ENCODE peak calls at places on chromosomes 5 and 9, in four cellular contexts. N is PC-9, I is body of pancreas, Q is pancreas. L is an unnamed sample. For H3K4me1, the result is how much of the 10 kb centered on the place peaks cover.

GRCh38 chr9:3931996-3932906 is 367.6 kb downstream of the GLIS3 start:
- DNase-seq in I (no peak), N (no peak), Q (no peak), L (no peak)

GRCh38 chr5:42636425-42636824 is 120.2 kb upstream of the CCDC152 start:
- DNase-seq in I (no peak), Q (no peak), N (no peak), L (no peak)

GRCh38 chr5:167688731-167689130 is 602.7 kb upstream of the WWC1 start:
- DNase-seq in Q (no peak), I (no peak), N (no peak), L (no peak)

GRCh38 chr5:1634337-1634661 is 110.5 kb upstream of the LPCAT1 start:
- DNase-seq in Q (no peak), N (no peak), I (no peak), L (no peak)

GRCh38 chr5:135467051-135467625 is 15.0 kb upstream of the TIFAB start:
- DNase-seq in Q (peak), N (no peak), I (no peak), L (no peak)

GRCh38 chr5:79256563-79256962 is 20.6 kb downstream of the JMY start:
- DNase-seq in N (no peak), I (no peak), Q (no peak), L (no peak)

GRCh38 chr5:55645304-55645703 is 66.8 kb downstream of the SLC38A9 start:
- DNase-seq in Q (no peak), I (no peak), N (no peak), L (no peak)

GRCh38 chr9:137074657-137075274 is 2.6 kb upstream of the UAP1L1 start:
- DNase-seq in N (no peak), I (no peak), Q (no peak), L (no peak)

GRCh38 chr5:126267435-126267834 is 155.8 kb upstream of the GRAMD2B start:
- DNase-seq in I (no peak), Q (no peak), N (no peak), L (no peak)

GRCh38 chr5:61162010-61162831 is at the start of gene SMIM15:
- DNase-seq in Q (peak), I (peak), N (peak), L (peak)

GRCh38 chr5:123807177-123807900 is 295.4 kb downstream of the CSNK1G3 start:
- DNase-seq in I (no peak), N (no peak), Q (no peak), L (no peak)

GRCh38 chr9:113646491-113646890 is 183.0 kb downstream of the RGS3 start:
- DNase-seq in I (no peak), Q (no peak), N (no peak), L (no peak)

GRCh38 chr5:95919658-95920057 is 42.0 kb downstream of the ELL2 start:
- DNase-seq in I (no peak), Q (no peak), N (no peak), L (no peak)

GRCh38 chr5:170100051-170100943 is 5.4 kb upstream of the FOXI1 start:
- DNase-seq in I (peak), N (peak), Q (peak), L (peak)

GRCh38 chr5:130126748-130127147 is 222.5 kb downstream of the CHSY3 start:
- DNase-seq in I (no peak), Q (no peak), N (no peak), L (no peak)

GRCh38 chr5:141560141-141560540 is 58.7 kb downstream of the DIAPH1 start:
- DNase-seq in Q (no peak), I (peak), N (no peak), L (no peak)

GRCh38 chr5:109467058-109467457 is 57.3 kb upstream of the PJA2 start:
- DNase-seq in Q (no peak), N (no peak), I (no peak), L (no peak)

GRCh38 chr5:168047043-168047668 is 244.3 kb upstream of the WWC1 start:
- DNase-seq in I (peak), N (peak), Q (no peak), L (peak)

GRCh38 chr5:123754903-123755302 is 242.9 kb downstream of the CSNK1G3 start:
- DNase-seq in I (no peak), Q (no peak), N (no peak), L (no peak)

GRCh38 chr5:93674138-93674537 is 67.3 kb downstream of the POU5F2 start:
- DNase-seq in Q (no peak), I (no peak), N (no peak), L (no peak)

GRCh38 chr5:5270161-5270560 is 130.0 kb downstream of the ADAMTS16 start:
- DNase-seq in N (no peak), Q (no peak), I (no peak), L (no peak)

GRCh38 chr5:5270958-5271605 is 131.0 kb downstream of the ADAMTS16 start:
- DNase-seq in I (peak), N (peak), Q (peak), L (peak)

GRCh38 chr5:5273976-5274375 is 133.8 kb downstream of the ADAMTS16 start:
- DNase-seq in Q (no peak), N (no peak), I (no peak), L (no peak)

GRCh38 chr5:5273398-5273797 is 133.3 kb downstream of the ADAMTS16 start:
- DNase-seq in I (no peak), Q (no peak), N (no peak), L (no peak)

GRCh38 chr5:5271606-5272321 is 131.6 kb downstream of the ADAMTS16 start:
- DNase-seq in Q (no peak), N (peak), I (no peak), L (no peak)
- H3K4me1 ChIP-seq in Q (under half), N (under half), I (under half), L (under half)

GRCh38 chr5:150625831-150626746 is 14.4 kb upstream of the SYNPO start:
- DNase-seq in Q (no peak), N (no peak), I (no peak), L (no peak)

GRCh38 chr5:150625164-150625535 is 15.3 kb upstream of the SYNPO start:
- DNase-seq in N (no peak), I (peak), Q (peak), L (no peak)

GRCh38 chr5:150623878-150624216 is 16.6 kb upstream of the SYNPO start:
- DNase-seq in I (no peak), N (no peak), Q (no peak), L (no peak)

GRCh38 chr5:150623152-150623877 is 17.1 kb upstream of the SYNPO start:
- DNase-seq in N (no peak), Q (no peak), I (no peak), L (no peak)

GRCh38 chr5:150624334-150625163 is 15.9 kb upstream of the SYNPO start:
- DNase-seq in N (no peak), I (no peak), Q (peak), L (no peak)
- H3K4me1 ChIP-seq in N (under half), I (half or more), Q (under half), L (under half)

DNA sequence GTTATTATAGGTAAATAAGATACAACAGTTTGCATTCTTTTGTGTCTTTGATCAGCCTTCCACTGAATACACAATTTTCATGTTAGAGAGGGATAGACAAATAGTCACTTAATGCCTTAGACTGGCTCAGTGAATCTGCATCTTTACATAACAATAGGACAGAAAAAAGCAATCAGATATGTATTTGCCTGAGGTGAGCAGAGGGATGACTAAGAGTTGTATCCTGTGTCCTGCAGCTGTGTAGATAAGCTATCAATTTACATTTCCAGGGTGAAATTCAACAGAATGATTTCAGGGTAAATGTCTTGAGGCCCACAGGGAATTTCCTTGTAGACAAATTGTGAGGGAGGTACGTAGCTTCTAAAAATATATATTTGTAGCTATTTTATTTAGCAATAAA is 586.2 kb upstream of the CDH6 start:
- DNase-seq in Q (no peak), I (no peak), N (no peak), L (no peak)
- H3K4me1 ChIP-seq in Q (under half), I (under half), N (under half), L (under half)

GRCh38 chr9:133161542-133161950 is 2.2 kb downstream of the GBGT1 start:
- DNase-seq in I (no peak), Q (no peak), N (no peak), L (no peak)

GRCh38 chr9:133160742-133161541 is 2.8 kb downstream of the GBGT1 start:
- DNase-seq in I (peak), Q (peak), N (peak), L (peak)

GRCh38 chr9:133162802-133163558 is 734 bp downstream of the GBGT1 start:
- DNase-seq in Q (no peak), N (no peak), I (no peak), L (no peak)

GRCh38 chr9:133155156-133155555 is 8.6 kb downstream of the GBGT1 start:
- DNase-seq in I (no peak), Q (no peak), N (no peak), L (no peak)

DNA sequence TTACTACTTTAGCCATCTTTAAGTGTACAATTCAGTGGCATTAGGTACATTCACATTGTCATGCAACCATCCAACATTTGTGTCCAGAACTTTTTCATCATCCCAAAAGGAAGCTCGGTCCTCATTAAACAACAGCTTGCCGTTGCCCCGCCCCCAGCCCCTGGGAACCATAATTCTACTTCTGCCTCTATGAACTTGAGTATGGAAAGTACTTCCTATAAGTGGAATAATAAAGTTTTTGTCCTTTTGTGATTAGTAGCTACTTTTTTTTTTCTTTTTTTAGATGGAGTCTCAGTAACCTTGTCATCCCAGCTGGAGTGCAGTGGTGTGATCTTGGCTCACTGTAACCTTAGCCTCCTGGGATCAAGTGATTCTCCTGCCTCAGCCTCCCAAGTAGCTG is 5.0 kb downstream of the GBGT1 start:
- DNase-seq in N (no peak), I (no peak), Q (no peak), L (no peak)
- H3K4me1 ChIP-seq in N (under half), I (under half), Q (under half), L (under half)

GRCh38 chr5:139650689-139651501 is 2.7 kb downstream of the CXXC5 start:
- DNase-seq in I (peak), N (peak), Q (peak), L (peak)
- H3K4me1 ChIP-seq in I (half or more), N (under half), Q (under half), L (half or more)

GRCh38 chr9:19114680-19115270 is 12.1 kb upstream of the HAUS6 start:
- DNase-seq in N (no peak), Q (no peak), I (no peak), L (no peak)

GRCh38 chr9:19117039-19117716 is 10.1 kb downstream of the PLIN2 start:
- DNase-seq in I (no peak), N (no peak), Q (no peak), L (no peak)

GRCh38 chr9:19113964-19114679 is 11.4 kb upstream of the HAUS6 start:
- DNase-seq in N (no peak), I (no peak), Q (no peak), L (no peak)

GRCh38 chr9:19119241-19119640 is 8.1 kb downstream of the PLIN2 start:
- DNase-seq in Q (no peak), N (no peak), I (no peak), L (no peak)

DNA sequence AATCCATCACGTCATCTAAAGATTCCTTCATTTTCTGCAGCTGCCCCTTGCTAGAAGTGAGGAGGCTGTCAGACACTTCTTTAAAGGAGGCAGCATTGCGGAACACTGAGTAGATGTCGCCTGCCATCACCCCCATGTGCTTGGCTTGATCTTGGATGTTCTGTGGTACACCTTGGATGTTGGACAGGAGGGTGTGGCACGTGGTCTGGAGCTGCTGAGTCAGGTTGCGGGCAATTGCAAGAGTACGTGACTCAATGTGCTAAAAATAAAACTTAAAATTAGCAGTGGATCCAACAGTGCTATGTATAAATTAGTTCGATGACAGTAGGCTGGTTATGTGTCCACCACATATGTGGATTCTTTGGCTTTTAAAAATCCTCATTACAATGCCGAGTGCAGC is 10.9 kb downstream of the PLIN2 start:
- DNase-seq in Q (no peak), N (no peak), I (no peak), L (no peak)
- H3K4me1 ChIP-seq in Q (under half), N (under half), I (under half), L (under half)

DNA sequence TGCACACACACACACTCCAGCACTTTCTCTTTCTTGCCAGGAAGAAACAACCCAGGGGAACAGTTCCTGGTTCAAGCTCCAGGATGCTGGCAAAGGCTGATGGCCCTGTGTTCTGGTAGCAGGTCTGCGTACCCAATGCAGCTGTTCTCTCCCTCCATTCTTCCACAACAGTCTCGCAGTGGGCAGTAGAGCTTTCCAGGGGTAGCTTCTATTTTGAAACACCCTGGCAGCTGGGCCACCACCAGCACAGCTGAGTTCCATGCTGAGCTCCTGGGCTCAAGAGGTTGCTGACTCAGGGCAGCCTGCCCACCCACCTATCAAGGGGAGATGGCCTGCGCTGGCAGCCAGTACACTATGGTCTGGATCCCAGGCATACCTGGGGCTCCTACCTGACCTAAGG is 4.7 kb downstream of the VDAC1 start:
- DNase-seq in I (no peak), N (no peak), Q (no peak), L (no peak)
- H3K4me1 ChIP-seq in I (half or more), N (half or more), Q (under half), L (under half)

L was measured in testis.